ENCODE peak calls at places on chromosome 15, in nine cellular contexts. J is MCF 10A, S is lower leg skin, W is SK-N-SH, P is NB4, C is Calu3, I is tibial artery, M is fibroblast of the aortic adventitia, G is epithelial cell of esophagus. B is an unnamed sample.

GRCh38 chr15:69388259-69388658 is 25.9 kb upstream of the KIF23 start:
- DNase-seq in J (peak), S (no peak), W (no peak), P (no peak), C (no peak), I (no peak), M (peak), G (peak), B (no peak)

GRCh38 chr15:62066663-62067447 is at the start of gene C2CD4A:
- DNase-seq in J (peak), S (peak), W (no peak), P (peak), C (peak), I (peak), M (peak), G (peak), B (no peak)

GRCh38 chr15:90865702-90866101 is 2.7 kb upstream of the FURIN start:
- DNase-seq in J (no peak), S (no peak), W (no peak), P (no peak), C (no peak), I (no peak), M (no peak), G (no peak), B (no peak)

GRCh38 chr15:81511160-81511559 is 137.1 kb upstream of the TMC3 start:
- DNase-seq in J (no peak), S (no peak), W (no peak), P (no peak), C (no peak), I (no peak), M (peak), G (peak), B (no peak)

GRCh38 chr15:52301265-52301847 is 5.8 kb upstream of the MYO5C start:
- DNase-seq in J (no peak), S (no peak), W (no peak), P (no peak), C (no peak), I (no peak), M (no peak), G (no peak), B (no peak)

GRCh38 chr15:36363335-36363734 is 216.1 kb upstream of the CDIN1 start:
- DNase-seq in J (no peak), S (no peak), W (no peak), P (no peak), C (no peak), I (no peak), M (peak), G (peak), B (no peak)

GRCh38 chr15:74369084-74369745 is 1.8 kb upstream of the CYP11A1 start:
- DNase-seq in J (no peak), S (peak), W (no peak), P (no peak), C (no peak), I (peak), M (no peak), G (no peak), B (no peak)

GRCh38 chr15:43250785-43251184 is 15.9 kb downstream of the TGM5 start:
- DNase-seq in J (peak), S (peak), W (no peak), P (no peak), C (no peak), I (no peak), M (no peak), G (peak), B (no peak)

GRCh38 chr15:65996901-65997300 is 127.6 kb downstream of the RAB11A start:
- DNase-seq in J (no peak), S (no peak), W (no peak), P (no peak), C (no peak), I (no peak), M (no peak), G (no peak), B (no peak)

GRCh38 chr15:90191344-90191687 is 9.8 kb upstream of the SEMA4B start:
- DNase-seq in J (no peak), S (no peak), W (no peak), P (no peak), C (no peak), I (no peak), M (no peak), G (no peak), B (no peak)

GRCh38 chr15:70493787-70494514 is 269.4 kb downstream of the UACA start:
- DNase-seq in J (no peak), S (no peak), W (no peak), P (no peak), C (peak), I (no peak), M (no peak), G (peak), B (no peak)

GRCh38 chr15:29822685-29823459 is 604 bp upstream of the TJP1 start:
- DNase-seq in J (peak), S (peak), W (no peak), P (no peak), C (peak), I (peak), M (peak), G (peak), B (no peak)

GRCh38 chr15:43509923-43510229 is 7.5 kb upstream of the MAP1A start:
- DNase-seq in J (no peak), S (no peak), W (no peak), P (no peak), C (no peak), I (no peak), M (peak), G (no peak), B (no peak)

GRCh38 chr15:23503546-23503945 is 56.5 kb upstream of the GOLGA6L2 start:
- DNase-seq in J (no peak), S (no peak), W (no peak), P (peak), C (no peak), I (no peak), M (no peak), G (no peak), B (no peak)

GRCh38 chr15:90718232-90718631 is 1.1 kb downstream of the BLM start:
- DNase-seq in J (no peak), S (no peak), W (no peak), P (peak), C (no peak), I (no peak), M (no peak), G (no peak), B (no peak)

GRCh38 chr15:69064649-69065048 is 50.2 kb downstream of the NOX5 start:
- DNase-seq in J (no peak), S (peak), W (no peak), P (no peak), C (no peak), I (no peak), M (no peak), G (no peak), B (no peak)

GRCh38 chr15:52295421-52295991 is at the start of gene MYO5C:
- DNase-seq in J (peak), S (peak), W (peak), P (no peak), C (peak), I (peak), M (no peak), G (peak), B (peak)

GRCh38 chr15:62445244-62445643 is 280.2 kb upstream of the C2CD4B start:
- DNase-seq in J (no peak), S (no peak), W (no peak), P (no peak), C (no peak), I (no peak), M (peak), G (peak), B (no peak)

GRCh38 chr15:76340802-76341365 is 4.3 kb downstream of the ISL2 start:
- DNase-seq in J (no peak), S (peak), W (no peak), P (no peak), C (peak), I (no peak), M (no peak), G (no peak), B (no peak)

GRCh38 chr15:55998478-55998877 is 5.1 kb upstream of the NEDD4 start:
- DNase-seq in J (peak), S (no peak), W (no peak), P (no peak), C (no peak), I (no peak), M (no peak), G (peak), B (no peak)

GRCh38 chr15:66713843-66714508 is 11.9 kb downstream of the SMAD6 start:
- DNase-seq in J (no peak), S (no peak), W (no peak), P (peak), C (no peak), I (no peak), M (no peak), G (no peak), B (no peak)

GRCh38 chr15:58490405-58491150 is 58.8 kb downstream of the LIPC start:
- DNase-seq in J (no peak), S (peak), W (no peak), P (no peak), C (no peak), I (no peak), M (no peak), G (no peak), B (no peak)

GRCh38 chr15:59543721-59544547 is 67.6 kb upstream of the GCNT3 start:
- DNase-seq in J (no peak), S (no peak), W (no peak), P (peak), C (no peak), I (no peak), M (no peak), G (peak), B (no peak)

GRCh38 chr15:73344051-73344450 is 24.7 kb downstream of the HCN4 start:
- DNase-seq in J (no peak), S (no peak), W (no peak), P (no peak), C (no peak), I (no peak), M (no peak), G (no peak), B (no peak)

GRCh38 chr15:41894791-41895463 is 1.1 kb upstream of the SPTBN5 start:
- DNase-seq in J (peak), S (peak), W (peak), P (peak), C (peak), I (peak), M (peak), G (peak), B (peak)
- TF ChIP-seq CTCF in J (no peak), S (no peak), W (peak), P (no peak), C (no peak), I (no peak), M (peak), G (peak), B (no peak)

GRCh38 chr15:82802497-82802896 is 3.4 kb downstream of the FSD2 start:
- DNase-seq in J (no peak), S (no peak), W (no peak), P (peak), C (no peak), I (no peak), M (no peak), G (no peak), B (no peak)

GRCh38 chr15:82799183-82799841 is 6.6 kb downstream of the FSD2 start:
- DNase-seq in J (no peak), S (no peak), W (no peak), P (no peak), C (no peak), I (no peak), M (no peak), G (no peak), B (no peak)

GRCh38 chr15:82793737-82794136 is 12.1 kb downstream of the FSD2 start:
- DNase-seq in J (no peak), S (no peak), W (no peak), P (no peak), C (no peak), I (no peak), M (no peak), G (no peak), B (no peak)

GRCh38 chr15:82803793-82804574 is 1.9 kb downstream of the FSD2 start:
- DNase-seq in J (no peak), S (no peak), W (no peak), P (no peak), C (no peak), I (no peak), M (peak), G (peak), B (no peak)

GRCh38 chr15:82798104-82798503 is 7.8 kb downstream of the FSD2 start:
- DNase-seq in J (no peak), S (no peak), W (no peak), P (no peak), C (no peak), I (no peak), M (no peak), G (no peak), B (no peak)
- TF ChIP-seq CTCF in J (no peak), S (no peak), W (no peak), P (no peak), C (no peak), I (no peak), M (no peak), G (no peak), B (no peak)

GRCh38 chr15:32659340-32659831 is 17.9 kb downstream of the SCG5 start:
- DNase-seq in J (peak), S (no peak), W (peak), P (no peak), C (no peak), I (peak), M (peak), G (peak), B (no peak)
- TF ChIP-seq CTCF in J (no peak), S (no peak), W (peak), P (no peak), C (no peak), I (peak), M (peak), G (no peak), B (no peak)

GRCh38 chr15:38028869-38029268 is 94.4 kb downstream of the TMCO5A start:
- DNase-seq in J (no peak), S (no peak), W (no peak), P (no peak), C (no peak), I (no peak), M (peak), G (no peak), B (no peak)
- TF ChIP-seq CTCF in J (no peak), S (no peak), W (peak), P (no peak), C (no peak), I (no peak), M (peak), G (no peak), B (no peak)

GRCh38 chr15:35320911-35321310 is 225.1 kb downstream of the DPH6 start:
- DNase-seq in J (no peak), S (no peak), W (no peak), P (no peak), C (no peak), I (no peak), M (no peak), G (no peak), B (no peak)

GRCh38 chr15:35319354-35319753 is 226.6 kb downstream of the DPH6 start:
- DNase-seq in J (peak), S (no peak), W (no peak), P (no peak), C (no peak), I (no peak), M (no peak), G (peak), B (no peak)

GRCh38 chr15:35321926-35322325 is 224.0 kb downstream of the DPH6 start:
- DNase-seq in J (no peak), S (no peak), W (no peak), P (no peak), C (no peak), I (no peak), M (no peak), G (no peak), B (no peak)

GRCh38 chr15:35320158-35320780 is 225.7 kb downstream of the DPH6 start:
- DNase-seq in J (no peak), S (no peak), W (no peak), P (no peak), C (no peak), I (no peak), M (no peak), G (no peak), B (no peak)

DNA sequence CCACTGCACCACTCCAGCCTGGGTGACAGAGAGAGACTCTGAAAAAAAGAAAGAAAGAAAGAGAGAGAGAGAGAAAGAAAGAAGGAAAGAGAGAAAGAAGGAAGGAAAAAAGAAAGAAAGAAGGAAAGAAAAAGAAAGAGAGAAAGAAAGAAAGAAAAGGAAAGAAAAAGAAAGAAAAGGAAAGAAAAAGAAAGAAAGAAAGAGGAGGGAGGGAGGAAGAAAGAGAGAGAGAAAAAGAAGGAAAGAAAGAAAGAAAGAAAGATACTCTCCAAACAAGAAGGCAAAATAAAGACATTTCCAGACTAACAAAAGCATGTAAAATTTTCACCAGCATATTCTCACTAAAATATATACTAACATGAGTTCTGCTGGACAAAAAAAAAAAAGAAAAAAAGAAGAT is 228.7 kb downstream of the DPH6 start:
- DNase-seq in J (no peak), S (no peak), W (no peak), P (no peak), C (no peak), I (no peak), M (no peak), G (no peak), B (no peak)
- TF ChIP-seq CTCF in J (no peak), S (no peak), W (no peak), P (no peak), C (no peak), I (no peak), M (no peak), G (no peak), B (no peak)

GRCh38 chr15:50938525-50938924 is 30.0 kb downstream of the AP4E1 start:
- DNase-seq in J (no peak), S (no peak), W (no peak), P (no peak), C (no peak), I (no peak), M (no peak), G (no peak), B (no peak)
- TF ChIP-seq CTCF in J (no peak), S (no peak), W (no peak), P (no peak), C (no peak), I (no peak), M (no peak), G (no peak), B (no peak)

B was measured in omental fat pad.